ENCODE peak calls at places on chromosome 5, in four cellular contexts. M, F, I and P are unnamed samples. For H3K27me3, the result is how much of the 10 kb centered on the place peaks cover.

GRCh38 chr5:93579561-93580386 is 1.2 kb downstream of the NR2F1-AS1 start:
- DNase-seq in M (peak), F (peak), I (no peak), P (peak)

GRCh38 chr5:36366883-36367282 is 65.2 kb upstream of the RANBP3L start:
- DNase-seq in M (no peak), F (no peak), I (no peak), P (no peak)

GRCh38 chr5:96807099-96807654 is 568 bp downstream of the ERAP1 start:
- DNase-seq in M (peak), F (peak), I (no peak), P (peak)

GRCh38 chr5:135016926-135017325 is 17.1 kb downstream of the PITX1 start:
- DNase-seq in M (no peak), F (no peak), I (no peak), P (peak)

GRCh38 chr5:37667430-37667829 is 172.4 kb downstream of the GDNF start:
- DNase-seq in M (no peak), F (no peak), I (no peak), P (no peak)

GRCh38 chr5:68460147-68460760 is 244.7 kb downstream of the PIK3R1 start:
- DNase-seq in M (peak), F (peak), I (no peak), P (no peak)

GRCh38 chr5:83726912-83727311 is 6.3 kb upstream of the HAPLN1 start:
- DNase-seq in M (no peak), F (peak), I (no peak), P (no peak)

GRCh38 chr5:95130951-95131350 is 153.9 kb downstream of the MCTP1 start:
- DNase-seq in M (peak), F (no peak), I (no peak), P (no peak)

GRCh38 chr5:123000731-123001130 is 35.8 kb downstream of the PPIC start:
- DNase-seq in M (no peak), F (no peak), I (no peak), P (no peak)

GRCh38 chr5:151283120-151283825 is 20.3 kb downstream of the SLC36A3 start:
- DNase-seq in M (no peak), F (no peak), I (no peak), P (no peak)

GRCh38 chr5:151284392-151284967 is 19.1 kb downstream of the SLC36A3 start:
- DNase-seq in M (peak), F (no peak), I (no peak), P (peak)

GRCh38 chr5:151286246-151286645 is 17.3 kb downstream of the SLC36A3 start:
- DNase-seq in M (no peak), F (no peak), I (no peak), P (no peak)

GRCh38 chr5:151288180-151288579 is 15.4 kb downstream of the SLC36A3 start:
- DNase-seq in M (peak), F (no peak), I (no peak), P (no peak)

DNA sequence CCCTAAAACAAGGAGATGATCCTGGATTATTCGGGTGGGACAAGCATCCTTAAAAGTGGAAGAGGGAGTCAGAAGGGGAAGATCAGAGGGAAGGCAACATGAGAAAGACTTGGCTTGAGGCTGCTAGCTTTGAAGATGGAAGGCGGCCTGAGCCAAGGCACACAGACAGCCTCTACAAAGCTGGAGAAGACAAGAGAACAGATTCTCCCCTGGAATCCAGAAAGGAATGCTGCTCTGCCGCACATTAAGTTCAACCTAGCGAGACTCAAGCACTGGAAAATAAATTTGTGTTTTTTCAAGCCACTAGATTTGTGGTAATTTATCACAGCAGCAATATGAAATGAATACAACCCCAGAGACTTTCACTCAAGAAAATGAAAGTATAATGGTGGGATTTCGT is 17.9 kb downstream of the SLC36A3 start:
- DNase-seq in M (no peak), F (no peak), I (no peak), P (no peak)
- H3K27me3 ChIP-seq in M (under half), F (under half), I (under half), P (under half)

DNA sequence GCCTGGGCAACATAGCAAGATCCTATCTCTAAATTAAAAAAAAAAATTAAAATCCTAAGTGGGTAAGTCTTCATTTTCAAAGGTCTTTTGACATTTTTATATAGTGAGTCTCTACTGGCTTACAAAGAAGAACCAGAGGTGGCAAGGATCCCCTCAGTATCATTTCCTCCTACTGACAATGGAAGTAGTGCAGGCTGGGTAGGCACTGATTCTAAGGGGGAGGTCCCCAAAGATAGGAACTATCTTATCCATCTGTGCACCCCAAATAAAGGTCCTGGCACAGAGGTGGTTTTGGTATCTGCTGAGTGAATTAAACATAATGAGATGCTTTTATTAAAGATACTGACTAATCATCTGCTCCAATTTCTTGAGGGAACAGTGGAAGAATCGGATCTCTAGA is 4.2 kb downstream of the FAM193B start:
- DNase-seq in M (no peak), F (no peak), I (no peak), P (no peak)
- H3K56ac ChIP-seq in M (no peak), F (no peak), I (no peak), P (no peak)

GRCh38 chr5:67163231-67163756 is 33.3 kb downstream of the CD180 start:
- DNase-seq in M (no peak), F (no peak), I (no peak), P (peak)
- H2BK120ac ChIP-seq in M (no peak), F (no peak), I (no peak), P (no peak)

GRCh38 chr5:171615201-171616001 is 170.2 kb upstream of the SMIM23 start:
- DNase-seq in M (peak), F (no peak), I (no peak), P (peak)

GRCh38 chr5:171614511-171614910 is 171.1 kb upstream of the SMIM23 start:
- DNase-seq in M (no peak), F (no peak), I (no peak), P (no peak)

GRCh38 chr5:171617268-171617667 is 168.3 kb upstream of the SMIM23 start:
- DNase-seq in M (no peak), F (no peak), I (no peak), P (no peak)

GRCh38 chr5:171617787-171618690 is 167.6 kb upstream of the SMIM23 start:
- DNase-seq in M (no peak), F (no peak), I (no peak), P (no peak)

GRCh38 chr5:171616002-171616780 is 169.4 kb upstream of the SMIM23 start:
- DNase-seq in M (peak), F (no peak), I (no peak), P (no peak)
- H3K27me3 ChIP-seq in M (under half), F (half or more), I (under half), P (under half)

DNA sequence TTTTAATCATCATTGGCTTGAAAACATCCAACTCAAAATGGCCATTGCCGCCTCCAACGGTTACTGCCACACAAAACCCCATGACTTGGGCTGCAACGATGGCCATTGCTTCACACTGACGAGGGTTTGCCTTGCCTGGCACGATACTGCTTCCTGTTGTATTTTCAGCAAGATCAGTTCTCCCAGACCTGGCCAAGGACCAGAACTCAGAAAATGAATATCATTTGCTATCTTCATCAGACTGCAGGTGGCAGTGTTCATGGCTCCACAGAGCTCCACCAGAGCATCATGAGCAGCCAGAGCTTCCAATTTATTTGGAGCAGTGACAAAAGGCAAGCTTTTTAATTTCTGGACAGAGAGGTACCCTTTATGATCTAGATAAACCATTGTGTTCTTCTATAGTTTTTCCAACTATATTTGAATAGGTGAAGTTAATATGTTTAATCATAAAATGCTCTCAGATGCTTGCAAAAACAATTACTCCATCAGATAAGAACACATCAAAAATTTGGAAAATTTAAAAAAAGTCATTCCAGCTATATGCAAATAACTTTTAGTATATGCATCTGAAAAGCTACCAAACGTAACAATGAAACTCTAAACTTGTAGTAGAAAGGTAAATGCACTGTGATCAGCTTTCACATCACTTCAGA is 10.4 kb downstream of the AMACR start:
- DNase-seq in M (peak), F (peak), I (no peak), P (peak)
- H3K56ac ChIP-seq in M (no peak), F (no peak), I (no peak), P (no peak)

GRCh38 chr5:610744-611730 is 1.1 kb upstream of the CEP72 start:
- DNase-seq in M (no peak), F (no peak), I (no peak), P (no peak)
- H2BK120ac ChIP-seq in M (no peak), F (no peak), I (no peak), P (no peak)

GRCh38 chr5:141150993-141151325 is 1.1 kb downstream of the PCDHB6 start:
- DNase-seq in M (no peak), F (no peak), I (no peak), P (no peak)
- H3K27me3 ChIP-seq in M (under half), F (under half), I (under half), P (under half)